ENCODE peak calls at places on chromosomes 5 and 9, in four cellular contexts. B is right lobe of liver, Z is heart right ventricle, L is PC-9. M is an unnamed sample.

GRCh38 chr5:153974131-153974812 is 64.4 kb downstream of the FAM114A2 start:
- DNase-seq in B (no peak), Z (peak; percentile 36), L (no peak), M (no peak)

GRCh38 chr9:122191519-122191918 is 31.8 kb downstream of the MORN5 start:
- DNase-seq in B (no peak), Z (no peak), L (no peak), M (no peak)

GRCh38 chr9:68560131-68560844 is 19.6 kb upstream of the TMEM252 start:
- DNase-seq in B (peak; percentile 53), Z (peak; percentile 42), L (no peak), M (peak; percentile 37)

GRCh38 chr5:148808864-148809642 is 17.4 kb upstream of the ADRB2 start:
- DNase-seq in B (no peak), Z (peak; percentile 33), L (peak; percentile 40), M (no peak)

GRCh38 chr9:121307976-121308375 is 40.0 kb downstream of the GSN start:
- DNase-seq in B (no peak), Z (no peak), L (no peak), M (no peak)

GRCh38 chr5:178590924-178591423 is 781 bp upstream of the COL23A1 start:
- DNase-seq in B (no peak), Z (peak; percentile 18), L (no peak), M (no peak)

GRCh38 chr5:168015506-168015905 is 275.9 kb upstream of the WWC1 start:
- DNase-seq in B (no peak), Z (no peak), L (no peak), M (no peak)

GRCh38 chr5:56625577-56625976 is 189.8 kb upstream of the MAP3K1 start:
- DNase-seq in B (no peak), Z (no peak), L (peak; percentile 89), M (no peak)

GRCh38 chr5:149005077-149005892 is 57.6 kb downstream of the SH3TC2 start:
- DNase-seq in B (no peak), Z (no peak), L (peak; percentile 75), M (no peak)

GRCh38 chr5:87572611-87573010 is 159.9 kb upstream of the CCNH start:
- DNase-seq in B (no peak), Z (no peak), L (no peak), M (no peak)

GRCh38 chr5:178227138-178227659 is 5.4 kb downstream of the PHYKPL start:
- DNase-seq in B (no peak), Z (no peak), L (no peak), M (no peak)

GRCh38 chr5:60339691-60340191 is 360.2 kb downstream of the DEPDC1B start:
- DNase-seq in B (no peak), Z (peak; percentile 16), L (no peak), M (no peak)

GRCh38 chr5:18551716-18552115 is 917.5 kb downstream of the TAF11L14 start:
- DNase-seq in B (no peak), Z (no peak), L (no peak), M (no peak)
- H3K9me3 ChIP-seq in B (no peaks in the 10 kb centered on the region), Z (no peaks in the 10 kb centered on the region), L (no peaks in the 10 kb centered on the region), M (peaks cover 6% of the 10 kb centered on the region)

DNA sequence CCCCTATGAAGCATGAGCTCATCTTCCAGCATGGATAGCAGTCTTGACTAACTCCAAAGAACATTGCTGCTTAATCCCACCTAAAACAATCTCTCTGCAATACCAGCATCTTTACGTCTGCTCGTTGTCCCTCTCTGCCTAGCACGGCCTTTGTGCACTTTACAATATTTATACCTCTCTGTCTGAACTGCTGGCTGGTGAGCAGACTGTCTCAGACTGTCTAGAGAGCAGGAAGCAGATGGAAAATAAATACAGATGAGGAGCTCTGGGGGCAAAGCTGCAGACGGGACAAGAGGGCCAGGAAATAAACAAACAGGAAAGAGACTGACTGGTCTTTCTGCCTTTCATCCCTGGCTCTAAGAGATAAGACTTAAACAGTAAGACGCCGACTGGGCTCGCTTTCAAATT is 224.8 kb downstream of the ENC1 start:
- DNase-seq in B (no peak), Z (no peak), L (no peak), M (no peak)
- H3K4me1 ChIP-seq in B (no peaks in the 10 kb centered on the region), Z (peaks cover 8% of the 10 kb centered on the region), L (no peaks in the 10 kb centered on the region), M (peaks cover 19% of the 10 kb centered on the region)

GRCh38 chr5:7412369-7412768 is 16.4 kb downstream of the ADCY2 start:
- DNase-seq in B (no peak), Z (no peak), L (no peak), M (no peak)
- H3K9me3 ChIP-seq in B (no peaks in the 10 kb centered on the region), Z (no peaks in the 10 kb centered on the region), L (no peaks in the 10 kb centered on the region), M (no peaks in the 10 kb centered on the region)

DNA sequence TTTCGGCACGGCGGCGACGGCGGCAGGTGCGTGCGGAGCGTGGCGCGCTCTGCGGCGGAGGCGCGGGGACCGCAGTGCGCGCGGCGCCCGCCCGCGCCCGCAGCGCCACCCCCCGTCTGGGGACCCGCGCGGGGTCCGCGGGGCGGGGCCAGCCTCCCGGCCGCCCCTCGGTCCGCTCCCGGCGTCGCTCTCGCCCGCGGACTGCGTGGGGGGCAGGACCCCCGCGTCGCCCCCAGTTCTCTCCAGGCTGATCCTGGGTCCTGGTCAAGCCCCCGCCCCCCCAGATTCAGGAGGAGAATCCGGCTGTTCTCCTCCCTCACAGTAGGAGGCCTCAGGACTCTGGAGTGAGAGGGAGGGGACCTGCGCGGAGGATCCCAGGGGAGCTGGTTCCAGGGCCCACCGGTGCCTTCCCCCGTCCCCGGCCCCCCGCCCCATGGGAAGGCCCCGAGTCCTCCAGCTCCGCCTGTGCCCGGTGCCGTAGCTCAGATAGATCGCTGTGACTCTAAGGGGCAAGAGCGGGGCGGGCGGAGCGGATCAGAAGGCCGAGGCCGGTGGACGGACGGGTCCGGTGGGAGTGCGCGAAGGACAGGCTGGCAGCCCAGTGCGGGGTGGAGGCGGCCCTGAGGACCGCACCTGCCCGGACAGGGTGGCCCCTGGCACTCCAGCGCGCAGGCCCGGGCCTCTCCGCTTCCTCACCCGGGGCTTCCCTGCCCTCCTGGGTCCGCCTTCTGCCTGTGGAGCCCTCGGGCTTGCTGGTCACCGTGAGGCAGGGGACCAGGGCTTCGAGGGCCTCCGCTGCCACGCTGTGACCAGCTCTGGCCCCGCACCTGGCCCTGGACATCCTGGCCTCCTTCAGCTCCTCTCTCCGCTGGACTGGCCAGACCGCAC is at the start of gene RNF208:
- DNase-seq in B (no peak), Z (no peak), L (no peak), M (no peak)
- H3K4me1 ChIP-seq in B (no peaks in the 10 kb centered on the region), Z (peaks cover 42% of the 10 kb centered on the region), L (peaks cover 54% of the 10 kb centered on the region), M (peaks cover 90% of the 10 kb centered on the region)

GRCh38 chr9:82445556-82445955 is 457.0 kb downstream of the SPATA31D1 start:
- DNase-seq in B (no peak), Z (no peak), L (no peak), M (no peak)

GRCh38 chr9:82447343-82447742 is 458.8 kb downstream of the SPATA31D1 start:
- DNase-seq in B (no peak), Z (no peak), L (no peak), M (no peak)

GRCh38 chr9:82438581-82438980 is 450.0 kb downstream of the SPATA31D1 start:
- DNase-seq in B (no peak), Z (no peak), L (no peak), M (no peak)

GRCh38 chr9:82443312-82443711 is 454.7 kb downstream of the SPATA31D1 start:
- DNase-seq in B (no peak), Z (no peak), L (no peak), M (no peak)
- H3K9me3 ChIP-seq in B (no peaks in the 10 kb centered on the region), Z (no peaks in the 10 kb centered on the region), L (peaks cover 6% of the 10 kb centered on the region), M (peaks cover 17% of the 10 kb centered on the region)

DNA sequence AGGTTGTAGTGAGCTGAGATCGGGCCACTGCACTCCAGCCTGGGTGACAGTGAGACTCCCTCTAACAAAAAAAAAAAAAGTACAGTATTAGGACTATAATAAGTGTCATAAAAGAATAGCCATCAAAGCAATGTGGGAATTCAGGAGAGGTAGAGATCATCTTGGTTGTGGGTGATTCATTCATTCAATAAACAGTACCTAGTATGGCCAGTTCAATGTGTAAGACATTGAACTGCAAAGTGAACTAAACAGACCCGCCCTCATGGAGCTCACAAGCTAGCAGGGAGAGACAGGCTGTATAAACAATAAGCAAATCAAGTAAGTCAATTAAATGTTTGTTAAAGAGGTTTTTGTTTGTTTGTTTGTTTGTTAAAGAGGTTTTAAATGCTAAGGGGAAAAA is 146.1 kb upstream of the RANBP3L start:
- DNase-seq in B (no peak), Z (no peak), L (peak; percentile 86), M (no peak)
- H3K4me1 ChIP-seq in B (no peaks in the 10 kb centered on the region), Z (no peaks in the 10 kb centered on the region), L (peaks cover 66% of the 10 kb centered on the region), M (peaks cover 24% of the 10 kb centered on the region)

GRCh38 chr5:181142054-181142453 is 5.3 kb upstream of the OR2V2 start:
- DNase-seq in B (no peak), Z (no peak), L (no peak), M (no peak)
- H3K9me3 ChIP-seq in B (no peaks in the 10 kb centered on the region), Z (no peaks in the 10 kb centered on the region), L (no peaks in the 10 kb centered on the region), M (peaks cover 6% of the 10 kb centered on the region)

GRCh38 chr5:143003328-143003636 is 233.1 kb downstream of the ARHGAP26 start:
- DNase-seq in B (no peak), Z (no peak), L (no peak), M (no peak)
- H3K4me1 ChIP-seq in B (no peaks in the 10 kb centered on the region), Z (peaks cover 82% of the 10 kb centered on the region), L (peaks cover 3% of the 10 kb centered on the region), M (peaks cover 24% of the 10 kb centered on the region)

M was measured in stomach.